ENCODE peak calls at places on chromosome 13, in ten cellular contexts. F is suprapubic skin, H is right lobe of liver, K is testis, N is endothelial cell of umbilical vein, Z is adrenal gland, O is esophagus squamous epithelium, T is HCT116, V is tibial nerve, I is breast epithelium. E is an unnamed sample. For H3K36me3, the result is how much of the 10 kb centered on the place peaks cover.

GRCh38 chr13:28569886-28570285 is 75.0 kb upstream of the FLT1 start:
- DNase-seq in F (no peak), H (no peak), K (no peak), N (no peak), Z (peak), O (no peak), T (no peak), V (no peak), I (no peak), E (no peak)

GRCh38 chr13:31167490-31167889 is 5.8 kb upstream of the HSPH1 start:
- DNase-seq in F (no peak), H (no peak), K (no peak), N (no peak), Z (no peak), O (no peak), T (no peak), V (no peak), I (no peak), E (no peak)

GRCh38 chr13:27997904-27998522 is 9.5 kb upstream of the URAD start:
- DNase-seq in F (no peak), H (no peak), K (peak), N (peak), Z (peak), O (no peak), T (peak), V (no peak), I (no peak), E (no peak)

GRCh38 chr13:34116651-34117050 is 298.7 kb downstream of the RFC3 start:
- DNase-seq in F (no peak), H (no peak), K (no peak), N (no peak), Z (no peak), O (no peak), T (no peak), V (no peak), I (no peak), E (no peak)

GRCh38 chr13:49503951-49504350 is 8.2 kb downstream of the PHF11 start:
- DNase-seq in F (no peak), H (no peak), K (no peak), N (no peak), Z (no peak), O (no peak), T (no peak), V (no peak), I (no peak), E (no peak)

GRCh38 chr13:78420814-78421213 is 182.5 kb downstream of the POU4F1 start:
- DNase-seq in F (no peak), H (no peak), K (no peak), N (no peak), Z (no peak), O (no peak), T (no peak), V (no peak), I (peak), E (peak)

GRCh38 chr13:88745013-88745412 is 1073.8 kb downstream of the SLITRK5 start:
- DNase-seq in F (no peak), H (no peak), K (no peak), N (no peak), Z (no peak), O (no peak), T (no peak), V (no peak), I (no peak), E (no peak)

GRCh38 chr13:97221491-97221890 is 642 bp upstream of the MBNL2 start:
- DNase-seq in F (no peak), H (no peak), K (no peak), N (no peak), Z (no peak), O (no peak), T (no peak), V (no peak), I (no peak), E (no peak)

GRCh38 chr13:78468546-78469060 is 134.7 kb downstream of the POU4F1 start:
- DNase-seq in F (no peak), H (no peak), K (no peak), N (no peak), Z (no peak), O (no peak), T (no peak), V (no peak), I (no peak), E (no peak)

GRCh38 chr13:31980842-31981241 is 50.7 kb upstream of the FRY start:
- DNase-seq in F (no peak), H (no peak), K (no peak), N (no peak), Z (no peak), O (no peak), T (no peak), V (no peak), I (no peak), E (no peak)

GRCh38 chr13:60970736-60971135 is 444.9 kb downstream of the PCDH20 start:
- DNase-seq in F (no peak), H (no peak), K (no peak), N (no peak), Z (no peak), O (no peak), T (no peak), V (no peak), I (no peak), E (no peak)

GRCh38 chr13:65594255-65594654 is 1635.9 kb downstream of the PCDH9 start:
- DNase-seq in F (no peak), H (no peak), K (no peak), N (no peak), Z (no peak), O (no peak), T (no peak), V (no peak), I (no peak), E (no peak)

GRCh38 chr13:99971576-99972189 is at the start of gene ZIC5:
- DNase-seq in F (no peak), H (no peak), K (no peak), N (no peak), Z (no peak), O (no peak), T (no peak), V (no peak), I (no peak), E (no peak)

GRCh38 chr13:110714798-110715394 is 1.4 kb downstream of the ING1 start:
- DNase-seq in F (peak), H (peak), K (peak), N (no peak), Z (peak), O (no peak), T (no peak), V (peak), I (peak), E (peak)

GRCh38 chr13:90868321-90868920 is 479.1 kb upstream of the MIR17HG start:
- DNase-seq in F (no peak), H (no peak), K (peak), N (peak), Z (peak), O (no peak), T (peak), V (peak), I (no peak), E (no peak)

GRCh38 chr13:50080158-50080855 is 65.1 kb downstream of the KCNRG start:
- DNase-seq in F (no peak), H (no peak), K (peak), N (peak), Z (peak), O (no peak), T (no peak), V (peak), I (no peak), E (no peak)

GRCh38 chr13:73075546-73075945 is 16.7 kb downstream of the KLF5 start:
- DNase-seq in F (no peak), H (no peak), K (no peak), N (no peak), Z (no peak), O (no peak), T (no peak), V (no peak), I (no peak), E (no peak)

GRCh38 chr13:37617162-37617561 is 18.6 kb upstream of the POSTN start:
- DNase-seq in F (no peak), H (no peak), K (no peak), N (peak), Z (no peak), O (no peak), T (no peak), V (no peak), I (no peak), E (no peak)

GRCh38 chr13:36530050-36530789 is 97.9 kb downstream of the CCNA1 start:
- DNase-seq in F (no peak), H (no peak), K (peak), N (peak), Z (no peak), O (no peak), T (no peak), V (no peak), I (peak), E (no peak)

GRCh38 chr13:110465696-110466095 is 95.8 kb downstream of the RAB20 start:
- DNase-seq in F (no peak), H (no peak), K (no peak), N (no peak), Z (no peak), O (no peak), T (no peak), V (no peak), I (no peak), E (no peak)

DNA sequence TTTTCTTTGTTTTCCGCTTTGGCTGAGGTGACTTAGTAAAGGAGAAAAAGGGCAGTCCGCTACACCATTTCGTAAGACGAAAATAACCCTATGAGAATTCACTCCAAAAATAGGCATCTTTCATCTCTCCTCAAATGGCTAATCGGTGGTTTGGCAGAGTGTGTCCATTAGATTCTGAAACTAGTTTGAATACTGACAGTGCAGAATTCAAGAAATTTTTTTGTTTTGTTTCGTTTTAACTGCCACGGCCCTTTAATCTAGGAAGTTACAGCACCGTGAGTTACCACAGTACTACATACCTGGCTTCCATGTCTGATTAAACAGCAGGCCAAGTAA is 159.3 kb downstream of the RNF17 start:
- DNase-seq in F (no peak), H (no peak), K (no peak), N (no peak), Z (no peak), O (no peak), T (no peak), V (peak), I (no peak), E (no peak)
- TF ChIP-seq POLR2A in F (no peak), H (no peak), K (no peak), N (no peak), Z (no peak), O (no peak), T (no peak), V (no peak), I (no peak), E (no peak)

GRCh38 chr13:112812306-112813034 is 122.6 kb downstream of the ATP11A start:
- DNase-seq in F (peak), H (no peak), K (peak), N (no peak), Z (no peak), O (no peak), T (no peak), V (no peak), I (no peak), E (no peak)
- H3K36me3 ChIP-seq in F (half or more), H (under half), K (under half), N (under half), Z (under half), O (under half), T (under half), V (under half), I (under half), E (under half)

DNA sequence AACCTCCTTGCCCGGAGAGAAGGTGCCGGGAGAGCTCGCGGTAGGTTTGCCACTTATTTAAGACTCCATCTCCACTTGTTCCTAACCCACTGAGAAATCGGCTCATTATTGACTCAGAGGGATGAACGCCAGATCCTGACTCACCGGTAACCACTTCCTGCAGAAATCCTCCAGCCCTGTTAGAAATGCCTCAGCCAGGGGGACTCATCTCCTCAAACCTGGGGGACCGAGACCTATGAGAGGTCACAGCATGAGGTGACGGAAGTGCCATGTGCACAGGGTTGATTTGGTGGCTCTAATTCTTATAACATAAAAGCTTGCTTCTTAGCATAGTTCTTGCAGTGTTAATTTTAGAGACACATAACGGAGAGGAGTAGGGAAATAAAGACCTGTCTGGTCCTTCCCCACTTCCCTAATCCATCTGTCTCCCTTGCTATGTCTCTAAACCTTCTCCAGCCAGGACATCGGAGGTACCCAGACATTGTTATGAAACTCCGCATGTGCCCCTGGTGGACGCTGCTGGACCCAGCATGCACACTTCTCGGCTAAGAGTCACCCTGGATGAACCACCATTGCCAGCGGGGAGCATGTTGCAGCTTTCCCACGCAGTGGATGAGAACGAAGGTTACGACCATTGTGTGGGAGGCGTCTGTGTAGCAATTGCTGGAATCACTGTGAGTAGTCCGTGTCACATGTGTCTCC is 158.9 kb downstream of the EFNB2 start:
- DNase-seq in F (no peak), H (no peak), K (peak), N (peak), Z (no peak), O (no peak), T (peak), V (no peak), I (no peak), E (no peak)
- TF ChIP-seq CTCF in F (no peak), H (no peak), K (no peak), N (peak), Z (no peak), O (no peak), T (peak), V (no peak), I (no peak), E (no peak)

GRCh38 chr13:105139380-105140285 is 1395.8 kb downstream of the EFNB2 start:
- DNase-seq in F (peak), H (peak), K (peak), N (peak), Z (peak), O (peak), T (peak), V (peak), I (peak), E (peak)
- TF ChIP-seq POLR2A in F (no peak), H (no peak), K (no peak), N (no peak), Z (no peak), O (no peak), T (no peak), V (no peak), I (no peak), E (no peak)

DNA sequence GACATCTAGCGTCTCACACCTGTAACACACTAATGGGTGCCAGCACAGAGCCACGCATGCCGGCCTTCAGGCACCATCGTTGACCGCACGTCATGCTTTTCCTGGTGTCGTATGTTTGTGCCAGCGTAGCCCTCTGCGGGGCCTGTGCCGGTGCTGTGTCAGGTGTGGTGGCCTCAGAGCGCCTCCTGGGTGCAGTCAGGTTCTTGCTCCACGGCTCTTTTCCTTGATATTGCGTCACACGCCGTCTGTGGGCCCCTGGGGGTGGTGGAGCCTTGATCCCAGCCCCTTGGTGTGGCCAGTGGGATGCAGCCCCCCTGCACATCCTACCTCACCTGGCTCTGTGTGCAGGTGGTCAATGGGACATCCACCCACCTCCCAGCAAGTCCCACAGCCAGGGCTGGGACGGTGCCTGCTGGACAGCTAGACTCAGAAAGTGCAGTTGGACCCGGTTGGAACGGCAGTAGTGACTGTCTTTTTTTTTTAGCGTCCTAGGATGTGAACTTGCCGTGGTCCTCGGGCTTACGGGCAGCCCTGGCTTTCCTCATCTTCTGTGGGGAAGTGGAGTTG is 24.5 kb downstream of the TFDP1 start:
- DNase-seq in F (no peak), H (no peak), K (no peak), N (no peak), Z (no peak), O (no peak), T (no peak), V (no peak), I (no peak), E (no peak)
- H3K36me3 ChIP-seq in F (under half), H (under half), K (under half), N (under half), Z (under half), O (under half), T (under half), V (under half), I (under half), E (under half)

GRCh38 chr13:112904436-112904960 is 64.5 kb upstream of the MCF2L start:
- DNase-seq in F (no peak), H (peak), K (no peak), N (no peak), Z (no peak), O (no peak), T (no peak), V (no peak), I (no peak), E (no peak)
- TF ChIP-seq CTCF in F (no peak), H (no peak), K (no peak), N (no peak), Z (no peak), O (no peak), T (no peak), V (no peak), I (no peak), E (no peak)

GRCh38 chr13:42022796-42023493 is 25.5 kb upstream of the DGKH start:
- DNase-seq in F (no peak), H (no peak), K (no peak), N (no peak), Z (no peak), O (no peak), T (no peak), V (no peak), I (no peak), E (no peak)

GRCh38 chr13:42027286-42027685 is 21.2 kb upstream of the DGKH start:
- DNase-seq in F (no peak), H (no peak), K (no peak), N (no peak), Z (no peak), O (no peak), T (no peak), V (no peak), I (no peak), E (no peak)

DNA sequence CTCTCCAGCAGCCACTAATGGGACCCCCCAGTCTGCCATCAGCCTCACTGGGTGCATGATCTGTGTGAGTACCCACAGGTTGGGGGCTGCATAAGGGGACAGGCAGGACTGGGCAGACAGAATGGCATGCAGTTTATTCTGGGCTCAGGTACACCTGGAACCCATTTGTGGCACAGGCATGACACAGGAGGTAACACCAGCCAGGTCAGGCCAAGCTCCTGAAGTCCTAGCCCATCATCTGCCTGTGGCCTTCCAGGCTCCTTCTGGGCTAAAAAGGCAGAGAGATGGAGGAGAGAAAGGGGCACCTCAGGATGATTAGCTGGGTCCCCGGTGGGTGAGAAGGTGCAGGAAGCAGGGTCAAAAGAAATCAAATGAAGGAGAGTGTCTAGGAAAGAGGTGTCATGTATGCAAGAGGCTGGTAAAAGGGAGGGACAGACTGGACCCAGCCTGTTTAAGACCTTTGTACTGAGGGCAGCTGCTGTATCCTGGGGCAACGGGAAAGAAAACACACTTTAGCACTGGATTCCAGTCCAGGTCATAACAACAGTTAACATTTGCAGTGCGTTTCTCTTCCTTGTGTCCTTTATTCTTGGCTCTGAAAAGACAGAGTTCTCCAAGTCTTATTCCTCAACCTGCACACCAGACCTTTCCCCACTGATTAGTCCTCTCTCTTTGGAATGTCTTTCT is 20.2 kb upstream of the DGKH start:
- DNase-seq in F (no peak), H (no peak), K (no peak), N (no peak), Z (no peak), O (no peak), T (no peak), V (no peak), I (no peak), E (no peak)
- TF ChIP-seq POLR2A in F (no peak), H (no peak), K (no peak), N (no peak), Z (no peak), O (no peak), T (no peak), V (no peak), I (no peak), E (no peak)

GRCh38 chr13:51767100-51767499 is 36.9 kb downstream of the DHRS12 start:
- DNase-seq in F (no peak), H (no peak), K (no peak), N (no peak), Z (no peak), O (no peak), T (no peak), V (no peak), I (no peak), E (no peak)

GRCh38 chr13:51761638-51762350 is 42.2 kb downstream of the DHRS12 start:
- DNase-seq in F (no peak), H (no peak), K (no peak), N (no peak), Z (no peak), O (no peak), T (no peak), V (no peak), I (no peak), E (no peak)

GRCh38 chr13:51763486-51763885 is 40.5 kb downstream of the DHRS12 start:
- DNase-seq in F (no peak), H (no peak), K (no peak), N (no peak), Z (no peak), O (no peak), T (no peak), V (no peak), I (no peak), E (no peak)

GRCh38 chr13:51765142-51765515 is 38.8 kb downstream of the DHRS12 start:
- DNase-seq in F (no peak), H (no peak), K (no peak), N (no peak), Z (no peak), O (no peak), T (no peak), V (no peak), I (no peak), E (no peak)

DNA sequence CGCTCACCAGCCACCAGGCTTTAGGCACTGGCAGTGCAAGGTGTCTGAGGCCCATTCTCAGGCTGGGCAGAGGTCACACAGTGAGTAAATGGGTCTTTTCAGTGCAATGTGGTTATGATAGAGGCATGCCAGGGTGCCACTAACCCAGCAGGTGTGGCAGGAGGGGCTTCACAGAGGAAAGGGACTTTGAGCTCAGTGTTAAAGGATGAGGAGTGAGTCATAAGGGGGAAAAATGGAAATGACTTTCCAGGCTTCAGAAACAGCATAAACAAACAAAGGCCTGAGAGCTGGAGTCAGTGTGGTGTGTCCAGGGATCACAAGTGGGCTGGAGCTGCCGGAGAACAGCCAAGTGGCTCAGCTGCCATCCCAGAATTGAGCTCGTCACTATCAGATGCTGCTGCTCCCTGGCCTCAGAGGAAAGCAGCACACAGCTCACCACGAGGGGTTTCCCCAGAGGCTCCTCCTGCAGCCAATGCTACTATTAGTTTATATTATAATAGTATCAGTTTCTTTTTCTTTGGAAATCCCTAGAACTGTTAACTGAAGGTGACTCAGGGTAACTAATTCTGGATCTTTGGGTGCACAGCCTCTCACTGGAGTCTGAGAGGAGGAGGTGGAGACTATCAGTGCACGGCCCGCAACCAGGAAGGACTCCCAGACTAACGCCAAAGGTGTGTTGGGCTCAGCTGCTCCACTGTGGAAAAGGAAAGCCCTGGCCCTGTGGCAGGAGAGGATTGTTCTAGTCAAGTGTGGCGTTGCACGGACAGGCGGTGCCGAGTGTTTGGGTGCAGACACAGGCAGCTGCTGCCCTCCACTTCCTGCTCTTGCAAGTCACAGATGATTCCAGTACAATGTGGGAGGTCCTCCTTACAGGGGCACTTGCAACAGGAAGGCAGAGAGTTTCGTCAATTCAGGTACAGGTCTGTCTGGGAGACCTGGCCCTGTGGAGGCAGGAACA is 39.5 kb downstream of the DHRS12 start:
- DNase-seq in F (peak), H (no peak), K (peak), N (peak), Z (no peak), O (peak), T (no peak), V (peak), I (peak), E (peak)
- H3K36me3 ChIP-seq in F (half or more), H (under half), K (under half), N (under half), Z (under half), O (under half), T (under half), V (under half), I (under half), E (under half)

E was measured in heart left ventricle.